ENCODE peak calls at places on chromosomes 16 and 17, in five cellular contexts. B is mammary epithelial cell, S is transverse colon, Q is HepG2, W is left ventricle myocardium inferior. D is an unnamed sample.

GRCh38 chr16:67814567-67814966 is 7.9 kb downstream of the TSNAXIP1 start:
- DNase-seq in B (no peak), S (peak; percentile 54), Q (no peak), W (no peak), D (no peak)

GRCh38 chr16:8720080-8720966 is 45.9 kb downstream of the ABAT start:
- DNase-seq in B (no peak), S (no peak), Q (peak; percentile 85), W (no peak), D (no peak)

GRCh38 chr17:62827722-62828498 is 19.8 kb upstream of the MARCHF10 start:
- DNase-seq in B (peak; percentile 19), S (no peak), Q (no peak), W (no peak), D (no peak)

GRCh38 chr17:72717676-72718075 is 374.8 kb downstream of the SLC39A11 start:
- DNase-seq in B (no peak), S (no peak), Q (no peak), W (no peak), D (no peak)

GRCh38 chr16:22977294-22977697 is 163.3 kb downstream of the HS3ST2 start:
- DNase-seq in B (peak; percentile 8), S (no peak), Q (peak; percentile 39), W (no peak), D (no peak)

GRCh38 chr16:51666821-51667220 is 515.8 kb upstream of the SALL1 start:
- DNase-seq in B (no peak), S (no peak), Q (no peak), W (no peak), D (no peak)

GRCh38 chr17:82400830-82401229 is 17.3 kb upstream of the HEXD start:
- DNase-seq in B (no peak), S (peak; percentile 67), Q (no peak), W (peak; percentile 47), D (peak; percentile 48)

GRCh38 chr17:59149841-59150511 is 5.0 kb downstream of the SKA2 start:
- DNase-seq in B (peak; percentile 61), S (no peak), Q (no peak), W (no peak), D (no peak)

DNA sequence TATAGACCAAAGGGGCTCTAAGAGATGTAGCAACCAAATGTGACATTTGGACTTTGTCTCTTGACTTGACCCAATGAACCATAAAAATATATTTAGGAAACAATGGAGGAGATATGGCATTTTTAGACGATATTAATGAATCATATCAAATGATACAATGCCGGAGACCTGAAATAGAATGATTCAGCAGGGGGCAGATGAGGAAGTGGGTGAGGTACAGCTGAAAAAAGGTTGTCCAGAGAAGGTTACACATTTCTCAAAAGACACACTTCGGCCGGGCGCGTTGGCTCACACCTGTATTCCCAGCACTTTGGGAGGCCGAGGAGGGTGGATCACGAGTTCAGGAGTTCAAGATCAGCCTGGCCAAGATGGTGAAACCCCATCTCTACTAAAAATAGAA is 16.5 kb upstream of the SNN start:
- DNase-seq in B (no peak), S (no peak), Q (no peak), W (no peak), D (no peak)
- TF ChIP-seq CTCF in B (no peak), S (no peak), Q (no peak), W (no peak), D (no peak)

GRCh38 chr17:35727635-35728034 is 3.8 kb upstream of the RASL10B start:
- DNase-seq in B (no peak), S (no peak), Q (no peak), W (no peak), D (no peak)

GRCh38 chr17:35725917-35726608 is 5.4 kb upstream of the RASL10B start:
- DNase-seq in B (no peak), S (no peak), Q (no peak), W (no peak), D (no peak)

GRCh38 chr17:35728551-35728950 is 2.9 kb upstream of the RASL10B start:
- DNase-seq in B (no peak), S (no peak), Q (no peak), W (no peak), D (no peak)

GRCh38 chr17:35725058-35725457 is 6.4 kb upstream of the RASL10B start:
- DNase-seq in B (no peak), S (no peak), Q (no peak), W (no peak), D (no peak)

DNA sequence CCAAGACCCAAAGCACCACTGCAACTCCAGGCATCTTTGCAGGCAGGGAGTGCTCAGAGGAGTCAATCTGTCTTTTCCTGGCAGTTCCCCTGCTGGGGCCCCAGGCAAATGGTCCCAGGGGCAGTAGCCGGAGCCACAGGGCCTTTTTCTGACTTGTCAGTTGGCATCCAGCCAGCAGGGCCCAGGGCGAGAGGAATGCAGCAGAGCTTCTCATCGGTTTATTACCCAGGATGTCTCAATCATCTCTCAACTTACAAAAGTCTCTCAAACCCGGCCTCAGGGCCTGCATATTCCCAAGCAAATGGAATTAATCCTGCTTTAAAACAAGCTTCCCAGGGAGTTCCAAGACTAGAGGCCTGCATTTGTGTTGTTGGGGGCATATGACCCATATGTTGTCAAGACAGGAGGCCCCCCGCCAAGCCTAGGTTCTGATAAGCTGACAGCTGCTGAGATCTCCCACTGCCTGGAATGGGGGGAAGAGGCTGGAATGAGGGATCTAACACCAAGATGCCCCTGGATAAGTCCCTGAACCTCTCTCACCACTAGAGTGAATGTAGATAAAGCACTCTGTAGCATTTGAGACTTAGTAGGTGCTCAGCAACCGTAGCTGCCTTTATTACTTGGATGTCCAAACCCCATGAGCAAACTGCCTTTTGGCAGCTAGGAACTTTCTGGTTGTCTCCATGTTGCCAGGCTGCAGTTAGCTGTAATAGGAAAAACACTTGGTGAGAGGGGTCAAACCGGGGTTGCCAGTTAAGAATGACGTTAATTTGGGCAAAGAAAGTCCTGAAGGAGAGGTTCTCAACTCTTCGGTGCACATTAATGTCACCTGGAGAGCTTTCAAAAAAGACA is 4.6 kb upstream of the RASL10B start:
- DNase-seq in B (peak; percentile 49), S (peak; percentile 50), Q (peak; percentile 66), W (peak; percentile 54), D (peak; percentile 68)
- H3K27ac ChIP-seq in B (no peak overlapping the region), S (no peak overlapping the region), Q (no peak overlapping the region), W (peak overlapping the region; percentile 13), D (no peak overlapping the region)

GRCh38 chr17:48726916-48727286 is 1.6 kb downstream of the HOXB13 start:
- DNase-seq in B (no peak), S (no peak), Q (no peak), W (no peak), D (no peak)

GRCh38 chr17:48727415-48728175 is 955 bp downstream of the HOXB13 start:
- DNase-seq in B (no peak), S (no peak), Q (no peak), W (no peak), D (no peak)

GRCh38 chr17:48725294-48726064 is 2.5 kb downstream of the PRAC2 start:
- DNase-seq in B (no peak), S (no peak), Q (no peak), W (no peak), D (no peak)

GRCh38 chr17:48725005-48725293 is 2.0 kb downstream of the PRAC2 start:
- DNase-seq in B (no peak), S (no peak), Q (no peak), W (no peak), D (no peak)

DNA sequence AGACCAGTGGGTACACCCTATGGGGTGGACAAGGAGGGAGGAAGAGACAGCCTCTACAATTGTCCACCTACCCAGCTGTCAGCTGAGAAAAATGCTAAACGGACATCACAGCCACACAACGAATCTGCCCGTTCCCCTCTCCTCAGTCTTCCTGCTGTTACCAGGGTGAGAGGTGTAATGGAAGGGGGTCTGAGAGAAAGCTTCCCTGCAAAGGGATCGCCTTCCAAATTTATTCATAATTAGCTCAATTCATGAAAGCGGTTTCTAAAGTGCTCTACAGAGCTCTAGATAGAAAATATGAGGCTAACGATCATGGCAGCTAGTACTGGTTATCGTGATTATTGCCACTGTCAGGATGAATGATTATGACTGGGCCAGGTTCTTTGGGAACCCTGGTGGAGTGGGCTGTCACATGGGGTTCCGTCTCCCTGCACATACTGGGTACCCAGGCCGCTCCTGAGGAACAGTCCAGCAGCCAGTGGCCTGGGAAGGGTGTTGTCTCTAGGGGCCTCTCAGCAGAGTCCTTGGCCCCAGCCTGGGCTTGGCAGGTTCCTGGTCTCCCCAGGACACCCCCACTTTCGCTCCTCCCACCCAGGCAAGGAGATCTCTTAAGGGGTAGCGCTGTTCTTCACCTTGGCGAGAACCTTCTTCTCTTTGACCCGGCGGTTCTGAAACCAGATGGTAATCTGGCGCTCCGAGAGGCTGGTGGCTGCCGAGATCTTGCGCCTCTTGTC is 2.2 kb downstream of the HOXB13 start:
- DNase-seq in B (no peak), S (no peak), Q (no peak), W (no peak), D (no peak)
- H3K27me3 ChIP-seq in B (peaks cover 75% of the 10 kb centered on the region), S (peaks cover 100% of the 10 kb centered on the region), Q (peaks cover 87% of the 10 kb centered on the region), W (peaks cover 100% of the 10 kb centered on the region), D (peaks cover 13% of the 10 kb centered on the region)

DNA sequence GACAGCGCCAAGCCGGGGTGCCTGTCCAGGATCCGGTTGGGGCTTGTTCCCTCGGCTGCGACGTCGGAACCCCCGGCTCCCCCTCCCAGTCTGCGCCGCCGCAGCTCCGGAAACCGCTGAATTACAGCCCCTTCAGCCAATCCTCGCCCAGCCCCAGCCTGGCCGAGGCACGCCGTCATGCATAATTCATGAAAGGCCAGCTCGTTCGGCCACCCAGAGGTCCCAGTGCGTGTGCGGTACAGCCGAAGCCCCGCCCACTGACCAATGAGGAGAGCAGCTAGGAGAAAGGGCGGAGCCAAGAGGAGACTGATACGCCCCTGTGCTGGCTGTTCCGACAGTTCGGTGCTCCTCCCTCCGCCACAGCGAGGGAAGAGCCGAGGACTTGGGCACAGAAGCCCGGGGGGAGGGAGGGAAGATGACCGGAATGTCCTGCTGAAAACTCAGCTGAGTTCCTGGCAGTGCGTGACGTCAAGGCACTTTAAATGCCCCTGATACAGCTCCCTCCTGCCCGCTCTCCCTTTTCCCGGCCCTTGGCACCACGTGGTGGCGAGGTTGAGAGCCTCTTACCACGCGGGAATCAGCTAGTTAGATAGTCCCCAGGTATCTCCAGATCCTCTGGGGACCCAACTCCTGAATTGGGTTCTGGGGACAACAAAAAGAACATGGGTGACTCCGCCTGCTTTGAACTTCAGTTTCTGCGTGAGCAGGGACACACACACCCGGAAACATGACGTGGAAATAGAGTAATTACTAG is at the start of gene STAT3:
- DNase-seq in B (peak; percentile 100), S (peak; percentile 100), Q (peak; percentile 100), W (peak; percentile 100), D (peak; percentile 100)
- TF ChIP-seq CTCF in B (no peak), S (no peak), Q (peak; percentile 57), W (no peak), D (no peak)

GRCh38 chr16:81568749-81569087 is 124.1 kb downstream of the CMIP start:
- DNase-seq in B (no peak), S (no peak), Q (no peak), W (no peak), D (no peak)
- H3K27ac ChIP-seq in B (peak overlapping the region; percentile 76), S (no peak overlapping the region), Q (peak overlapping the region; percentile 25), W (no peak overlapping the region), D (no peak overlapping the region)

DNA sequence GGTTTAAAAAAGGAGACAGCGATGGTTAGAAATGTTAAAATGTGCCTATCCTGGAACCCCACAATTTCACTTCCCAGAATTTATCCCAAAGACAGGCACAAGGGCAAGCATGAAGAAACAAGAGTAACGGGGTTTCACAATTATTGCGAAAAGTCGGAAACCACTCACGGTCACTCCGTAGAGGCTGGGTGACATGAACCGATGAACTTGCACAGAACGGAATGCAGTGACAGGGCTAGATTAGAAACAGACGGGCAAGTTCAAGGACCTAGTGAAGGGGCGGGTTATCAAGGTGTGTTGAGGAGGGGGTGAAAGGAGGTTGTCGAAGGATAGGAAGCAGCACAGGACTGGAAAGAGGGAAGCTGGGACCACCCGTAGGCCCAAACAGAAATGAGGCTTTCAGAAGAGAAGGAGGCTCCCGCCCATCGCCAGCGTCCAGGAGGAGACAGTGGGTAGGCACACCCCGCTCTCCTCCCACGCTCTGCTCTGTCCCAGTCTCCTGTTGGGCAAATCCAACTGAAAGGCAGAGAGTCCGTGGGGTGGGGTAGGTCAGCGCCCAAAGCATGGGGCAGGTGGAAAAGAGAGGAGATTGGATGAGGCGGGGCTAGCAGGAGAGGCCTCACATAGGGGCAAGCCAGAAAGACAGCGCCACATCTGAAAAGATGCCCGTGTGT is 47.4 kb upstream of the JPH3 start:
- DNase-seq in B (no peak), S (no peak), Q (peak; percentile 63), W (no peak), D (no peak)
- H3K27me3 ChIP-seq in B (peaks cover 4% of the 10 kb centered on the region), S (no peaks in the 10 kb centered on the region), Q (peaks cover 62% of the 10 kb centered on the region), W (peaks cover 60% of the 10 kb centered on the region), D (no peaks in the 10 kb centered on the region)